ENCODE peak calls at places on chromosomes 11 and 22, in four cellular contexts. S is K562, E is GM12891, I is GM12878. U is an unnamed sample.
A peak's percentile ranks its signal among the peaks of the same experiment; 100 is the strongest.

GRCh38 chr11:63764712-63765631 is 3.6 kb downstream of the ZFTA start:
- DNase-seq in S (no peak), E (no peak), I (no peak), U (no peak)

GRCh38 chr22:35601743-35602633 is 15.1 kb downstream of the MB start:
- DNase-seq in S (no peak), E (no peak), I (no peak), U (peak; percentile 90)

GRCh38 chr22:37525073-37525745 is 6.0 kb upstream of the CARD10 start:
- DNase-seq in S (no peak), E (no peak), I (no peak), U (no peak)

GRCh38 chr22:45452565-45453449 is 39.3 kb downstream of the RIBC2 start:
- DNase-seq in S (no peak), E (no peak), I (no peak), U (no peak)

GRCh38 chr11:17651681-17652080 is 67.7 kb upstream of the MYOD1 start:
- DNase-seq in S (no peak), E (no peak), I (no peak), U (no peak)

GRCh38 chr11:16184588-16184987 is 171.8 kb downstream of the SOX6 start:
- DNase-seq in S (peak; percentile 21), E (no peak), I (no peak), U (no peak)

GRCh38 chr11:67027943-67028542 is 5.1 kb downstream of the SYT12 start:
- DNase-seq in S (no peak), E (no peak), I (peak; percentile 53), U (no peak)

GRCh38 chr11:69357458-69358397 is 63.8 kb downstream of the MYEOV start:
- DNase-seq in S (no peak), E (no peak), I (no peak), U (no peak)

GRCh38 chr11:46826310-46827044 is 19.6 kb downstream of the CKAP5 start:
- DNase-seq in S (peak; percentile 87), E (peak; percentile 58), I (no peak), U (no peak)

GRCh38 chr11:34165121-34165520 is 59.7 kb downstream of the NAT10 start:
- DNase-seq in S (no peak), E (no peak), I (no peak), U (no peak)

GRCh38 chr11:103870821-103871309 is 165.6 kb upstream of the DDI1 start:
- DNase-seq in S (no peak), E (no peak), I (no peak), U (no peak)

GRCh38 chr11:132744771-132745170 is 787.5 kb downstream of the OPCML start:
- DNase-seq in S (no peak), E (no peak), I (no peak), U (no peak)

GRCh38 chr11:61542024-61542461 is 33.5 kb downstream of the LRRC10B start:
- DNase-seq in S (no peak), E (no peak), I (no peak), U (no peak)

GRCh38 chr11:11435673-11436072 is 82.6 kb upstream of the CSNK2A3 start:
- DNase-seq in S (no peak), E (no peak), I (no peak), U (no peak)

GRCh38 chr11:16897460-16898061 is 116.7 kb downstream of the PLEKHA7 start:
- DNase-seq in S (no peak), E (no peak), I (no peak), U (no peak)

GRCh38 chr22:49789289-49790141 is 38.2 kb downstream of the BRD1 start:
- DNase-seq in S (no peak), E (no peak), I (no peak), U (peak; percentile 71)

GRCh38 chr11:24422371-24422770 is 74.5 kb upstream of the LUZP2 start:
- DNase-seq in S (no peak), E (no peak), I (no peak), U (no peak)

GRCh38 chr11:111960916-111961315 is 23.8 kb downstream of the DIXDC1 start:
- DNase-seq in S (no peak), E (no peak), I (no peak), U (no peak)

GRCh38 chr22:24176630-24177029 is 4.7 kb upstream of the SUSD2 start:
- DNase-seq in S (no peak), E (no peak), I (no peak), U (no peak)

GRCh38 chr11:117906710-117907109 is 22.5 kb downstream of the TMPRSS13 start:
- DNase-seq in S (no peak), E (no peak), I (no peak), U (no peak)

GRCh38 chr22:48319321-48320047 is 1508.2 kb downstream of the BRD1 start:
- DNase-seq in S (no peak), E (no peak), I (no peak), U (no peak)

GRCh38 chr22:26321469-26321913 is 107.6 kb upstream of the ASPHD2 start:
- DNase-seq in S (peak; percentile 27), E (no peak), I (no peak), U (no peak)

GRCh38 chr22:40665312-40665711 is 14.0 kb upstream of the MCHR1 start:
- DNase-seq in S (no peak), E (no peak), I (no peak), U (no peak)
- TF ChIP-seq SPI1 in S (no peak), E (no peak), I (no peak), U (no peak)

GRCh38 chr11:20589796-20590195 is 9.6 kb upstream of the SLC6A5 start:
- DNase-seq in S (no peak), E (no peak), I (no peak), U (no peak)
- TF ChIP-seq SPI1 in S (no peak), E (no peak), I (no peak), U (no peak)

DNA sequence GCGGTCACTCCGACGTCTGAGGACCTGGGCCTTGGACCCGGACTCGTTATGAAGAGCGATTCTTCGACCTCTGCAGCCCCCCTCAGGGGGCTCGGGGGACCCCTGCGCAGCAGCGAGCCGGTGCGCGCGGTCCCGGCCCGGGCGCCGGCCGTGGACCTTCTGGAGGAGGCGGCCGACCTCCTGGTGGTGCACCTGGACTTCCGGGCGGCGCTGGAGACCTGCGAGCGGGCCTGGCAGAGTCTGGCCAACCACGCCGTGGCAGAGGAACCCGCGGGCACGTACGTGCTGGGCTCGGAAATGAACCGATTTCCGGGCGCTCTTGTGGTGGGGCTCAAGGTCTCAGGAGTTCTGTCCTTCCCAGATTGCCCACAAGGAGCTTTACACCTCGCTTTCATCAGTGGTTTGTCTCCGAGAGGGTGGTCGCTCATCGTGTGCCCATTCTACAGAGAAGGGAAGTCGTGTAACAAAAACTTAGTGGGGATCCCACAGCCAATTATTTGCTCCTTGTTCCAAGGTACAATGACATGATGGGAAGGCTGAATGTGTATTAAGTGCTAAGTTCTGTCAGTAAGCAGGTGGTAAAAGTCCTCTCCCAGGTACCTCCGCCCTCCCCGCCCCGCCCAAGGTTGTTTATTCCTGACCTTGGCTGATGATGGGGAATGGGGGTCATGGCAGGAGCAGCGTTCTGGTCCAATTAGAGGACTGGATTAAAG is 695 bp downstream of the PEX26 start:
- DNase-seq in S (peak; percentile 34), E (no peak), I (no peak), U (peak; percentile 49)
- TF ChIP-seq SPI1 in S (no peak), E (no peak), I (no peak), U (no peak)

GRCh38 chr11:88330826-88331428 is 6.6 kb downstream of the CTSC start:
- DNase-seq in S (no peak), E (no peak), I (no peak), U (no peak)

GRCh38 chr11:88337342-88338222 is at the start of gene CTSC:
- DNase-seq in S (peak; percentile 98), E (peak; percentile 77), I (no peak), U (peak; percentile 96)

GRCh38 chr11:88329563-88330250 is 7.8 kb downstream of the CTSC start:
- DNase-seq in S (no peak), E (no peak), I (no peak), U (no peak)

GRCh38 chr11:88335284-88335683 is 2.3 kb downstream of the CTSC start:
- DNase-seq in S (peak; percentile 43), E (no peak), I (no peak), U (no peak)

DNA sequence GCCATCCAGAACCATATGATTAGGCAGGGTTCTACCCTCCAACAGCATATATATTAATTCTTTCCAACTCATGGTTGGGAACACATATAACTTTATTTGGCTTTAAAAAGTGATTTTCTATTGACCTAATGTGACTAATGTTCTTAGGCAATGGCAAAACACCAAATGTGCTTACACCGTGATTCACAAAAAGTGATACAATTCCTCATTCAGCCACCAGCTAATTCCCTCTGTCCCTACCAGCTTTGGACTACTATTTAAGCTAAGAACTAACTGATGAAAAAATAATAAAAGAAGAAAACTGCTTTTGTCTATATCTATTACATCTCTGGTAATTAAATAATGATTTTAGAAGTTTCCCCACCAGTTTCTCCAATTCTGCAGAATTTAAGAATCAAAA is 4.7 kb downstream of the CTSC start:
- DNase-seq in S (no peak), E (no peak), I (no peak), U (no peak)
- TF ChIP-seq SPI1 in S (no peak), E (no peak), I (no peak), U (no peak)

GRCh38 chr11:44880953-44881352 is 69.7 kb downstream of the TP53I11 start:
- DNase-seq in S (no peak), E (no peak), I (no peak), U (no peak)
- TF ChIP-seq SPI1 in S (no peak), E (no peak), I (no peak), U (no peak)

GRCh38 chr11:102807921-102808320 is 10.0 kb upstream of the MMP1 start:
- DNase-seq in S (peak; percentile 58), E (no peak), I (no peak), U (no peak)

GRCh38 chr11:102810943-102811528 is 13.1 kb upstream of the MMP1 start:
- DNase-seq in S (no peak), E (no peak), I (no peak), U (no peak)

GRCh38 chr11:102802341-102802740 is 4.4 kb upstream of the MMP1 start:
- DNase-seq in S (no peak), E (no peak), I (no peak), U (no peak)

GRCh38 chr11:102800774-102801173 is 2.8 kb upstream of the MMP1 start:
- DNase-seq in S (no peak), E (no peak), I (no peak), U (no peak)

DNA sequence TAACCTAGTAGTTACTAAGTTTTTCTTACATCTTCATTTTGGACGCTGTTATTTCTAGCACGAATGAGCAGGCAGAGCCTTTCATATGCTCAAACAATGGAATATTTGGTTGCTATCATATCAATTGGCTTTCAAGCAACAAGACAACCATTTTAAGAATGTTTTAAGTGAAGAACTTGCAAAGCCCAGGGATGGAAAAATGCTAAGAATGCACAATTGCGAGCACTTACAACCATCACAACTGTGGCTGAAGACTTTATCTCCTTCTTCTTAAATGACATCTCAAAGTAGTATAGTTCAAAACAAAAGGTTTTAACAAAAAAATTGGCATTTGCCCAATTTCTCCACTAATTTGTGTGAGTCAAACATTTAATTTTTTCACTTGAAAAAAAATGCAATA is 8.3 kb upstream of the MMP1 start:
- DNase-seq in S (no peak), E (no peak), I (no peak), U (no peak)
- TF ChIP-seq SPI1 in S (no peak), E (no peak), I (no peak), U (no peak)